ENCODE peak calls at places on chromosomes 12 and 14, in four cellular contexts. K, X, R and H are unnamed samples.

GRCh38 chr12:124750787-124751471 is 112.7 kb downstream of the SCARB1 start:
- DNase-seq in K (no peak), X (no peak), R (no peak), H (no peak)

GRCh38 chr12:56160160-56160763 is 2.1 kb downstream of the MYL6 start:
- DNase-seq in K (peak), X (no peak), R (peak), H (peak)

GRCh38 chr12:8483081-8483479 is 27.3 kb downstream of the CLEC6A start:
- DNase-seq in K (no peak), X (no peak), R (no peak), H (no peak)

GRCh38 chr14:37608649-37609048 is 13.2 kb downstream of the TTC6 start:
- DNase-seq in K (no peak), X (no peak), R (no peak), H (no peak)

GRCh38 chr12:65911321-65911720 is 87.0 kb downstream of the HMGA2 start:
- DNase-seq in K (no peak), X (peak), R (peak), H (peak)

GRCh38 chr12:122022393-122023338 is 982 bp downstream of the BCL7A start:
- DNase-seq in K (peak), X (peak), R (no peak), H (no peak)

GRCh38 chr12:9064815-9065606 is 50.7 kb downstream of the A2M start:
- DNase-seq in K (peak), X (peak), R (peak), H (peak)

GRCh38 chr12:132395192-132395907 is 66.0 kb upstream of the GALNT9 start:
- DNase-seq in K (no peak), X (no peak), R (no peak), H (no peak)

GRCh38 chr14:103104654-103105511 is 10.4 kb downstream of the EXOC3L4 start:
- DNase-seq in K (peak), X (peak), R (peak), H (peak)

GRCh38 chr14:100540141-100540925 is 46.9 kb downstream of the BEGAIN start:
- DNase-seq in K (no peak), X (no peak), R (no peak), H (no peak)

GRCh38 chr12:53949631-53950440 is 4.9 kb upstream of the HOXC12 start:
- DNase-seq in K (no peak), X (no peak), R (no peak), H (no peak)

GRCh38 chr12:96215933-96216273 is 21.7 kb downstream of the ELK3 start:
- DNase-seq in K (no peak), X (no peak), R (no peak), H (no peak)

GRCh38 chr12:42450248-42450647 is 124.3 kb downstream of the PPHLN1 start:
- DNase-seq in K (no peak), X (no peak), R (peak), H (peak)

GRCh38 chr12:62689042-62689839 is 222.6 kb downstream of the MON2 start:
- DNase-seq in K (no peak), X (no peak), R (no peak), H (peak)

GRCh38 chr12:66188584-66189475 is at the start of gene IRAK3:
- DNase-seq in K (peak), X (peak), R (peak), H (peak)

GRCh38 chr14:60867503-60868172 is 113.2 kb downstream of the TRMT5 start:
- DNase-seq in K (no peak), X (no peak), R (no peak), H (no peak)

GRCh38 chr12:127729381-127729780 is 537.6 kb upstream of the TMEM132C start:
- DNase-seq in K (no peak), X (peak), R (no peak), H (peak)

GRCh38 chr12:80709811-80710726 is 2.6 kb downstream of the MYF6 start:
- DNase-seq in K (no peak), X (no peak), R (no peak), H (no peak)

GRCh38 chr12:7970475-7971252 is 34.7 kb upstream of the SLC2A3 start:
- DNase-seq in K (peak), X (peak), R (peak), H (peak)

GRCh38 chr12:87163122-87163521 is 866.1 kb downstream of the C12orf50 start:
- DNase-seq in K (no peak), X (no peak), R (peak), H (no peak)

GRCh38 chr12:1594045-1594294 is 411 bp downstream of the FBXL14 start:
- DNase-seq in K (peak), X (peak), R (peak), H (no peak)

GRCh38 chr14:64702493-64703392 is 1.5 kb upstream of the PLEKHG3 start:
- DNase-seq in K (no peak), X (no peak), R (peak), H (no peak)

GRCh38 chr12:69648476-69648875 is 37.8 kb upstream of the LRRC10 start:
- DNase-seq in K (no peak), X (peak), R (peak), H (peak)

GRCh38 chr12:132139912-132140311 is 4.2 kb downstream of the DDX51 start:
- DNase-seq in K (no peak), X (no peak), R (no peak), H (no peak)

GRCh38 chr12:93593833-93594232 is 21.4 kb downstream of the SOCS2 start:
- DNase-seq in K (no peak), X (no peak), R (no peak), H (no peak)

GRCh38 chr14:23055147-23055550 is 2.2 kb downstream of the CDH24 start:
- DNase-seq in K (no peak), X (no peak), R (no peak), H (no peak)

GRCh38 chr14:93003945-93004698 is 81.2 kb downstream of the CHGA start:
- DNase-seq in K (no peak), X (no peak), R (no peak), H (peak)

GRCh38 chr14:23530360-23531055 is 21.1 kb downstream of the ZFHX2 start:
- DNase-seq in K (no peak), X (no peak), R (no peak), H (no peak)

DNA sequence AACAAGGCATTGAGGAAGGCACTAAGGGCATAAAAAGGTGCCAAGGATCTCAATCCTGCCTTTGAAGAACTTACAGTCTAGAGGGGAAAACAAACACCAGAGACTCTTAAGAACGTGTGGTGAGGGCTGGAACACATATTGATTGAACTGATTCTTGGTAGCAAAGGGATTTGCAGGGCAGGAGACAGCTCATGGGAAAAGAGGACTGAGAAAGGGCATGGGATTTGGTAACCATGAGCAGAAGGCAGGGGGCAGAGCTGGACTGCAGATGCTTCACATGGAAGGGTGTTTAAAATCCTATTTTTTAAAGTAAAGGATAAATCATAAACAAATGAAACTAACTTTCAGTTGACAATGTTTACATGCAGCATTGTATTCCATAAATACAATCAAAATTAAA is 203.1 kb downstream of the ITPR2 start:
- DNase-seq in K (no peak), X (peak), R (no peak), H (peak)
- TF ChIP-seq CTCF in K (no peak), X (peak), R (peak), H (peak)

GRCh38 chr14:47044841-47045240 is 393.3 kb upstream of the RPL10L start:
- DNase-seq in K (no peak), X (peak), R (no peak), H (no peak)

GRCh38 chr14:47039336-47039735 is 387.8 kb upstream of the RPL10L start:
- DNase-seq in K (no peak), X (no peak), R (no peak), H (no peak)

GRCh38 chr14:47040490-47040889 is 388.9 kb upstream of the RPL10L start:
- DNase-seq in K (no peak), X (no peak), R (peak), H (peak)
- TF ChIP-seq CTCF in K (peak), X (peak), R (no peak), H (no peak)

GRCh38 chr14:77872152-77872551 is 72.2 kb downstream of the ADCK1 start:
- DNase-seq in K (no peak), X (no peak), R (no peak), H (no peak)

GRCh38 chr14:77868552-77869300 is 68.8 kb downstream of the ADCK1 start:
- DNase-seq in K (no peak), X (no peak), R (no peak), H (no peak)

GRCh38 chr14:77872971-77873370 is 73.1 kb downstream of the ADCK1 start:
- DNase-seq in K (no peak), X (no peak), R (no peak), H (no peak)

GRCh38 chr14:77869350-77869749 is 69.4 kb downstream of the ADCK1 start:
- DNase-seq in K (no peak), X (no peak), R (no peak), H (no peak)

DNA sequence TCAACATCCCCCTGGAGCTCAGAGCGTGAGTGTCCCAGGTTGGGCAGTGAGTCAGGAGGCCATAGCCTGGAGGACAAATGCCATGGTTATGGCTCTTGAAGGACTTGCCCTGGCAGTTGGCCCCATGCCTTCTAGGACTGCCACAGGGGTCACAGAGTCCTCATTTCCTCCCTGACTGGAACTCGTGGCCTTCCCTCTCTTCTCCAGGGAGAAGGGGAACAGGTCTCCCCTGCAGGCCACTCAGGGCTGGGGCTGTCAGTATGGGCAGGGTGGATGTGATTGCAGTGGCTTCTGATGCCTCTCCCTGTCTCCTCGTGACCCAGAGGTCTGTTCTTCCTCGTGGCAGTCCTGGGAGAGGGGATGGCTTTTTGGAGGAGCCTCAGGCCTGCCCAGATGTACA is 70.7 kb downstream of the ADCK1 start:
- DNase-seq in K (no peak), X (no peak), R (no peak), H (no peak)
- TF ChIP-seq CTCF in K (no peak), X (no peak), R (no peak), H (no peak)

GRCh38 chr12:99386907-99387306 is 260.6 kb upstream of the GARIN6 start:
- DNase-seq in K (peak), X (peak), R (peak), H (peak)
- TF ChIP-seq CTCF in K (peak), X (peak), R (peak), H (peak)

GRCh38 chr14:70515796-70516195 is 19.0 kb downstream of the ADAM20 start:
- DNase-seq in K (no peak), X (no peak), R (peak), H (peak)
- TF ChIP-seq CTCF in K (no peak), X (no peak), R (no peak), H (no peak)